ENCODE peak calls at places on chromosomes 7 and 10, in nine cellular contexts. One of them, this sample, is unnamed.

GRCh38 chr10:55630491-55631056 is 730.5 kb downstream of the ZWINT start:
- DNase-seq in spleen: peak; percentile 55
- DNase-seq in upper lobe of left lung: no peak
- DNase-seq in suprapubic skin: no peak
- DNase-seq in transverse colon: no peak
- DNase-seq in K562: no peak
- DNase-seq in GM12878: no peak
- DNase-seq in HCT116: no peak
- DNase-seq in stomach: no peak
- DNase-seq in this sample: no peak

GRCh38 chr7:116968626-116969025 is 15.3 kb downstream of the ST7 start:
- DNase-seq in HCT116: no peak
- DNase-seq in K562: no peak
- DNase-seq in stomach: no peak
- DNase-seq in GM12878: no peak
- DNase-seq in transverse colon: no peak
- DNase-seq in suprapubic skin: no peak
- DNase-seq in spleen: no peak
- DNase-seq in upper lobe of left lung: no peak
- DNase-seq in this sample: no peak

GRCh38 chr7:1586126-1586826 is 16.4 kb upstream of the PSMG3 start:
- DNase-seq in stomach: no peak
- DNase-seq in K562: peak; percentile 56
- DNase-seq in upper lobe of left lung: no peak
- DNase-seq in GM12878: no peak
- DNase-seq in transverse colon: no peak
- DNase-seq in HCT116: no peak
- DNase-seq in spleen: no peak
- DNase-seq in suprapubic skin: no peak
- DNase-seq in this sample: no peak

GRCh38 chr7:35003679-35004278 is 33.5 kb downstream of the DPY19L1 start:
- DNase-seq in HCT116: peak; percentile 99
- DNase-seq in GM12878: no peak
- DNase-seq in upper lobe of left lung: peak; percentile 90
- DNase-seq in K562: peak; percentile 18
- DNase-seq in transverse colon: peak; percentile 85
- DNase-seq in stomach: peak; percentile 80
- DNase-seq in spleen: no peak
- DNase-seq in suprapubic skin: no peak
- DNase-seq in this sample: peak; percentile 8

GRCh38 chr10:7520496-7521485 is 110.0 kb upstream of the SFMBT2 start:
- DNase-seq in HCT116: no peak
- DNase-seq in stomach: no peak
- DNase-seq in GM12878: peak; percentile 65
- DNase-seq in K562: no peak
- DNase-seq in upper lobe of left lung: no peak
- DNase-seq in suprapubic skin: no peak
- DNase-seq in transverse colon: no peak
- DNase-seq in spleen: no peak
- DNase-seq in this sample: no peak

GRCh38 chr10:30701471-30702173 is 72.1 kb upstream of the LYZL2 start:
- DNase-seq in upper lobe of left lung: peak; percentile 46
- DNase-seq in stomach: peak; percentile 31
- DNase-seq in K562: no peak
- DNase-seq in suprapubic skin: no peak
- DNase-seq in HCT116: no peak
- DNase-seq in transverse colon: peak; percentile 69
- DNase-seq in spleen: peak; percentile 90
- DNase-seq in GM12878: peak; percentile 87
- DNase-seq in this sample: no peak

GRCh38 chr7:93115796-93116195 is 2.0 kb downstream of the SAMD9 start:
- DNase-seq in upper lobe of left lung: no peak
- DNase-seq in HCT116: peak; percentile 32
- DNase-seq in spleen: no peak
- DNase-seq in transverse colon: no peak
- DNase-seq in stomach: no peak
- DNase-seq in K562: no peak
- DNase-seq in suprapubic skin: no peak
- DNase-seq in GM12878: no peak
- DNase-seq in this sample: no peak

GRCh38 chr7:25750738-25751529 is 401.1 kb upstream of the NFE2L3 start:
- DNase-seq in suprapubic skin: no peak
- DNase-seq in K562: no peak
- DNase-seq in spleen: no peak
- DNase-seq in HCT116: no peak
- DNase-seq in GM12878: no peak
- DNase-seq in upper lobe of left lung: no peak
- DNase-seq in transverse colon: no peak
- DNase-seq in stomach: no peak
- DNase-seq in this sample: peak; percentile 18

GRCh38 chr7:143013897-143014296 is 13.0 kb downstream of the OR9A2 start:
- DNase-seq in transverse colon: no peak
- DNase-seq in spleen: no peak
- DNase-seq in upper lobe of left lung: no peak
- DNase-seq in K562: no peak
- DNase-seq in GM12878: no peak
- DNase-seq in stomach: no peak
- DNase-seq in suprapubic skin: no peak
- DNase-seq in HCT116: no peak
- DNase-seq in this sample: no peak

GRCh38 chr7:48411619-48412018 is 240.4 kb downstream of the ABCA13 start:
- DNase-seq in transverse colon: no peak
- DNase-seq in K562: no peak
- DNase-seq in suprapubic skin: no peak
- DNase-seq in stomach: no peak
- DNase-seq in GM12878: no peak
- DNase-seq in HCT116: no peak
- DNase-seq in upper lobe of left lung: no peak
- DNase-seq in spleen: no peak
- DNase-seq in this sample: no peak

GRCh38 chr10:133438711-133439273 is 14.4 kb upstream of the SPRN start:
- DNase-seq in suprapubic skin: no peak
- DNase-seq in spleen: no peak
- DNase-seq in HCT116: peak; percentile 0
- DNase-seq in stomach: no peak
- DNase-seq in upper lobe of left lung: no peak
- DNase-seq in K562: peak; percentile 58
- DNase-seq in transverse colon: no peak
- DNase-seq in GM12878: peak; percentile 16
- DNase-seq in this sample: no peak

GRCh38 chr10:77196616-77197015 is 441.0 kb downstream of the KCNMA1 start:
- DNase-seq in spleen: no peak
- DNase-seq in transverse colon: no peak
- DNase-seq in K562: no peak
- DNase-seq in GM12878: no peak
- DNase-seq in stomach: no peak
- DNase-seq in suprapubic skin: no peak
- DNase-seq in upper lobe of left lung: no peak
- DNase-seq in HCT116: no peak
- DNase-seq in this sample: no peak

GRCh38 chr10:77197544-77197943 is 440.1 kb downstream of the KCNMA1 start:
- DNase-seq in upper lobe of left lung: no peak
- DNase-seq in HCT116: no peak
- DNase-seq in spleen: no peak
- DNase-seq in suprapubic skin: no peak
- DNase-seq in GM12878: peak; percentile 55
- DNase-seq in stomach: no peak
- DNase-seq in transverse colon: no peak
- DNase-seq in K562: no peak
- DNase-seq in this sample: no peak

GRCh38 chr10:77192402-77192801 is 445.2 kb downstream of the KCNMA1 start:
- DNase-seq in spleen: no peak
- DNase-seq in upper lobe of left lung: no peak
- DNase-seq in GM12878: no peak
- DNase-seq in suprapubic skin: no peak
- DNase-seq in stomach: no peak
- DNase-seq in K562: no peak
- DNase-seq in HCT116: no peak
- DNase-seq in transverse colon: no peak
- DNase-seq in this sample: no peak

GRCh38 chr10:77191324-77192049 is 446.1 kb downstream of the KCNMA1 start:
- DNase-seq in HCT116: no peak
- DNase-seq in GM12878: no peak
- DNase-seq in stomach: no peak
- DNase-seq in spleen: no peak
- DNase-seq in upper lobe of left lung: no peak
- DNase-seq in suprapubic skin: no peak
- DNase-seq in K562: no peak
- DNase-seq in transverse colon: no peak
- DNase-seq in this sample: no peak

GRCh38 chr10:77195101-77195500 is 442.5 kb downstream of the KCNMA1 start:
- DNase-seq in transverse colon: no peak
- DNase-seq in HCT116: no peak
- DNase-seq in upper lobe of left lung: no peak
- DNase-seq in suprapubic skin: no peak
- DNase-seq in stomach: no peak
- DNase-seq in GM12878: no peak
- DNase-seq in spleen: no peak
- DNase-seq in K562: no peak
- DNase-seq in this sample: peak; percentile 14
- TF ChIP-seq POLR2AphosphoS5 in transverse colon: peak; percentile 79
- TF ChIP-seq POLR2AphosphoS5 in HCT116: no peak
- TF ChIP-seq POLR2AphosphoS5 in upper lobe of left lung: no peak
- TF ChIP-seq POLR2AphosphoS5 in suprapubic skin: no peak
- TF ChIP-seq POLR2AphosphoS5 in stomach: peak; percentile 81
- TF ChIP-seq POLR2AphosphoS5 in GM12878: no peak
- TF ChIP-seq POLR2AphosphoS5 in spleen: no peak
- TF ChIP-seq POLR2AphosphoS5 in K562: no peak
- TF ChIP-seq POLR2AphosphoS5 in this sample: peak; percentile 79

GRCh38 chr10:79187545-79187940 is 118.8 kb downstream of the ZMIZ1 start:
- DNase-seq in spleen: no peak
- DNase-seq in stomach: no peak
- DNase-seq in HCT116: no peak
- DNase-seq in K562: no peak
- DNase-seq in upper lobe of left lung: no peak
- DNase-seq in suprapubic skin: no peak
- DNase-seq in GM12878: no peak
- DNase-seq in transverse colon: no peak
- DNase-seq in this sample: no peak
- H3K4me1 ChIP-seq in spleen: peaks cover 88% of the 10 kb centered on the region
- H3K4me1 ChIP-seq in stomach: peaks cover 92% of the 10 kb centered on the region
- H3K4me1 ChIP-seq in HCT116: peaks cover 78% of the 10 kb centered on the region
- H3K4me1 ChIP-seq in K562: peaks cover 74% of the 10 kb centered on the region
- H3K4me1 ChIP-seq in upper lobe of left lung: peaks cover 100% of the 10 kb centered on the region
- H3K4me1 ChIP-seq in suprapubic skin: peaks cover 96% of the 10 kb centered on the region
- H3K4me1 ChIP-seq in GM12878: no peaks in the 10 kb centered on the region
- H3K4me1 ChIP-seq in transverse colon: peaks cover 58% of the 10 kb centered on the region
- H3K4me1 ChIP-seq in this sample: peaks cover 6% of the 10 kb centered on the region

GRCh38 chr10:117411440-117412428 is 36.5 kb upstream of the PDZD8 start:
- DNase-seq in upper lobe of left lung: peak; percentile 31
- DNase-seq in K562: peak; percentile 60
- DNase-seq in suprapubic skin: no peak
- DNase-seq in HCT116: no peak
- DNase-seq in stomach: peak; percentile 44
- DNase-seq in transverse colon: no peak
- DNase-seq in spleen: no peak
- DNase-seq in GM12878: no peak
- DNase-seq in this sample: no peak
- TF ChIP-seq POLR2A in upper lobe of left lung: no peak
- TF ChIP-seq POLR2A in K562: no peak
- TF ChIP-seq POLR2A in suprapubic skin: no peak
- TF ChIP-seq POLR2A in HCT116: no peak
- TF ChIP-seq POLR2A in stomach: no peak
- TF ChIP-seq POLR2A in transverse colon: no peak
- TF ChIP-seq POLR2A in spleen: no peak
- TF ChIP-seq POLR2A in GM12878: no peak
- TF ChIP-seq POLR2A in this sample: no peak

GRCh38 chr10:6274040-6274439 is 71.3 kb downstream of the PFKFB3 start:
- DNase-seq in upper lobe of left lung: peak; percentile 53
- DNase-seq in transverse colon: no peak
- DNase-seq in HCT116: no peak
- DNase-seq in spleen: no peak
- DNase-seq in GM12878: no peak
- DNase-seq in suprapubic skin: no peak
- DNase-seq in stomach: no peak
- DNase-seq in K562: no peak
- DNase-seq in this sample: no peak

GRCh38 chr10:6272126-6272525 is 69.4 kb downstream of the PFKFB3 start:
- DNase-seq in suprapubic skin: no peak
- DNase-seq in stomach: no peak
- DNase-seq in upper lobe of left lung: no peak
- DNase-seq in transverse colon: no peak
- DNase-seq in spleen: no peak
- DNase-seq in GM12878: no peak
- DNase-seq in HCT116: no peak
- DNase-seq in K562: no peak
- DNase-seq in this sample: no peak

GRCh38 chr10:6274504-6274903 is 71.8 kb downstream of the PFKFB3 start:
- DNase-seq in K562: no peak
- DNase-seq in HCT116: no peak
- DNase-seq in suprapubic skin: no peak
- DNase-seq in GM12878: no peak
- DNase-seq in stomach: no peak
- DNase-seq in spleen: no peak
- DNase-seq in upper lobe of left lung: no peak
- DNase-seq in transverse colon: no peak
- DNase-seq in this sample: no peak

GRCh38 chr10:6273351-6273750 is 70.6 kb downstream of the PFKFB3 start:
- DNase-seq in GM12878: no peak
- DNase-seq in spleen: no peak
- DNase-seq in transverse colon: no peak
- DNase-seq in HCT116: no peak
- DNase-seq in stomach: no peak
- DNase-seq in K562: no peak
- DNase-seq in suprapubic skin: no peak
- DNase-seq in upper lobe of left lung: peak; percentile 79
- DNase-seq in this sample: no peak

GRCh38 chr10:6275022-6275997 is 72.6 kb downstream of the PFKFB3 start:
- DNase-seq in upper lobe of left lung: peak; percentile 97
- DNase-seq in spleen: peak; percentile 97
- DNase-seq in transverse colon: peak; percentile 80
- DNase-seq in K562: peak; percentile 42
- DNase-seq in HCT116: peak; percentile 89
- DNase-seq in suprapubic skin: peak; percentile 97
- DNase-seq in GM12878: peak; percentile 49
- DNase-seq in stomach: peak; percentile 81
- DNase-seq in this sample: peak; percentile 44
- TF ChIP-seq POLR2AphosphoS5 in upper lobe of left lung: peak; percentile 100
- TF ChIP-seq POLR2AphosphoS5 in spleen: peak; percentile 96
- TF ChIP-seq POLR2AphosphoS5 in transverse colon: peak; percentile 67
- TF ChIP-seq POLR2AphosphoS5 in K562: no peak
- TF ChIP-seq POLR2AphosphoS5 in HCT116: peak; percentile 72
- TF ChIP-seq POLR2AphosphoS5 in suprapubic skin: peak; percentile 81
- TF ChIP-seq POLR2AphosphoS5 in GM12878: peak; percentile 76
- TF ChIP-seq POLR2AphosphoS5 in stomach: peak; percentile 57
- TF ChIP-seq POLR2AphosphoS5 in this sample: peak; percentile 58

This sample was measured in prostate gland.